ENCODE peak calls at places on chromosome 17, in eight cellular contexts. One of them, this sample, is unnamed.

GRCh38 chr17:75695830-75696271 is 25.4 kb upstream of the ITGB4 start:
- DNase-seq in fibroblast of pulmonary artery: no peak
- DNase-seq in GM23338: no peak
- DNase-seq in kidney epithelial cell: no peak
- DNase-seq in Peyer's patch: peak
- DNase-seq in colonic mucosa: peak
- DNase-seq in sigmoid colon: peak
- DNase-seq in cardiac fibroblast: no peak
- DNase-seq in this sample: no peak

GRCh38 chr17:64328036-64328874 is 62.4 kb downstream of the PECAM1 start:
- DNase-seq in cardiac fibroblast: peak
- DNase-seq in GM23338: no peak
- DNase-seq in colonic mucosa: no peak
- DNase-seq in sigmoid colon: no peak
- DNase-seq in fibroblast of pulmonary artery: peak
- DNase-seq in kidney epithelial cell: no peak
- DNase-seq in Peyer's patch: no peak
- DNase-seq in this sample: no peak

GRCh38 chr17:15920758-15921239 is 24.1 kb upstream of the ADORA2B start:
- DNase-seq in kidney epithelial cell: peak
- DNase-seq in GM23338: peak
- DNase-seq in Peyer's patch: peak
- DNase-seq in fibroblast of pulmonary artery: peak
- DNase-seq in cardiac fibroblast: peak
- DNase-seq in colonic mucosa: no peak
- DNase-seq in sigmoid colon: peak
- DNase-seq in this sample: no peak

GRCh38 chr17:82330322-82331239 is 3.0 kb downstream of the SECTM1 start:
- DNase-seq in sigmoid colon: no peak
- DNase-seq in Peyer's patch: peak
- DNase-seq in GM23338: no peak
- DNase-seq in fibroblast of pulmonary artery: peak
- DNase-seq in cardiac fibroblast: peak
- DNase-seq in kidney epithelial cell: peak
- DNase-seq in colonic mucosa: no peak
- DNase-seq in this sample: no peak

GRCh38 chr17:34300652-34301390 is 15.3 kb downstream of the CCL11 start:
- DNase-seq in Peyer's patch: no peak
- DNase-seq in fibroblast of pulmonary artery: peak
- DNase-seq in GM23338: no peak
- DNase-seq in sigmoid colon: peak
- DNase-seq in kidney epithelial cell: peak
- DNase-seq in colonic mucosa: no peak
- DNase-seq in cardiac fibroblast: no peak
- DNase-seq in this sample: no peak

GRCh38 chr17:38558751-38559024 is 47.1 kb downstream of the SRCIN1 start:
- DNase-seq in cardiac fibroblast: no peak
- DNase-seq in GM23338: peak
- DNase-seq in colonic mucosa: no peak
- DNase-seq in Peyer's patch: no peak
- DNase-seq in sigmoid colon: no peak
- DNase-seq in kidney epithelial cell: no peak
- DNase-seq in fibroblast of pulmonary artery: no peak
- DNase-seq in this sample: no peak

GRCh38 chr17:36641331-36641876 is 40.0 kb downstream of the MRM1 start:
- DNase-seq in colonic mucosa: no peak
- DNase-seq in cardiac fibroblast: no peak
- DNase-seq in fibroblast of pulmonary artery: no peak
- DNase-seq in kidney epithelial cell: no peak
- DNase-seq in GM23338: peak
- DNase-seq in Peyer's patch: no peak
- DNase-seq in sigmoid colon: no peak
- DNase-seq in this sample: no peak

GRCh38 chr17:58224315-58224714 is 5.3 kb upstream of the MKS1 start:
- DNase-seq in sigmoid colon: no peak
- DNase-seq in cardiac fibroblast: peak
- DNase-seq in Peyer's patch: no peak
- DNase-seq in kidney epithelial cell: peak
- DNase-seq in GM23338: no peak
- DNase-seq in colonic mucosa: no peak
- DNase-seq in fibroblast of pulmonary artery: peak
- DNase-seq in this sample: no peak

GRCh38 chr17:17186051-17186450 is 20.1 kb downstream of the PLD6 start:
- DNase-seq in colonic mucosa: no peak
- DNase-seq in sigmoid colon: no peak
- DNase-seq in GM23338: no peak
- DNase-seq in cardiac fibroblast: no peak
- DNase-seq in Peyer's patch: no peak
- DNase-seq in fibroblast of pulmonary artery: no peak
- DNase-seq in kidney epithelial cell: no peak
- DNase-seq in this sample: peak

GRCh38 chr17:42429726-42430464 is 6.8 kb upstream of the CAVIN1 start:
- DNase-seq in sigmoid colon: no peak
- DNase-seq in Peyer's patch: no peak
- DNase-seq in fibroblast of pulmonary artery: no peak
- DNase-seq in GM23338: no peak
- DNase-seq in cardiac fibroblast: no peak
- DNase-seq in colonic mucosa: no peak
- DNase-seq in kidney epithelial cell: no peak
- DNase-seq in this sample: no peak

GRCh38 chr17:16929281-16929680 is 42.6 kb downstream of the TNFRSF13B start:
- DNase-seq in colonic mucosa: no peak
- DNase-seq in kidney epithelial cell: no peak
- DNase-seq in Peyer's patch: no peak
- DNase-seq in cardiac fibroblast: no peak
- DNase-seq in fibroblast of pulmonary artery: no peak
- DNase-seq in GM23338: no peak
- DNase-seq in sigmoid colon: peak
- DNase-seq in this sample: no peak

GRCh38 chr17:48577946-48578615 is at the start of gene HOXB4:
- DNase-seq in colonic mucosa: peak
- DNase-seq in cardiac fibroblast: peak
- DNase-seq in kidney epithelial cell: no peak
- DNase-seq in sigmoid colon: peak
- DNase-seq in fibroblast of pulmonary artery: peak
- DNase-seq in GM23338: peak
- DNase-seq in Peyer's patch: peak
- DNase-seq in this sample: peak

GRCh38 chr17:64084086-64084939 is 45.6 kb downstream of the ERN1 start:
- DNase-seq in colonic mucosa: peak
- DNase-seq in Peyer's patch: no peak
- DNase-seq in cardiac fibroblast: peak
- DNase-seq in kidney epithelial cell: no peak
- DNase-seq in fibroblast of pulmonary artery: peak
- DNase-seq in sigmoid colon: no peak
- DNase-seq in GM23338: peak
- DNase-seq in this sample: no peak

GRCh38 chr17:77366558-77367245 is 225.9 kb downstream of the SEC14L1 start:
- DNase-seq in sigmoid colon: peak
- DNase-seq in fibroblast of pulmonary artery: peak
- DNase-seq in colonic mucosa: peak
- DNase-seq in cardiac fibroblast: peak
- DNase-seq in kidney epithelial cell: no peak
- DNase-seq in Peyer's patch: no peak
- DNase-seq in GM23338: no peak
- DNase-seq in this sample: no peak

GRCh38 chr17:80283116-80283852 is 22.6 kb downstream of the RNF213 start:
- DNase-seq in cardiac fibroblast: no peak
- DNase-seq in colonic mucosa: no peak
- DNase-seq in fibroblast of pulmonary artery: no peak
- DNase-seq in Peyer's patch: no peak
- DNase-seq in GM23338: no peak
- DNase-seq in sigmoid colon: no peak
- DNase-seq in kidney epithelial cell: no peak
- DNase-seq in this sample: no peak

GRCh38 chr17:44384823-44385286 is 4.6 kb downstream of the ITGA2B start:
- DNase-seq in cardiac fibroblast: no peak
- DNase-seq in fibroblast of pulmonary artery: no peak
- DNase-seq in colonic mucosa: no peak
- DNase-seq in sigmoid colon: no peak
- DNase-seq in kidney epithelial cell: no peak
- DNase-seq in GM23338: peak
- DNase-seq in Peyer's patch: no peak
- DNase-seq in this sample: peak

GRCh38 chr17:44383861-44384260 is 5.6 kb downstream of the ITGA2B start:
- DNase-seq in colonic mucosa: no peak
- DNase-seq in fibroblast of pulmonary artery: no peak
- DNase-seq in GM23338: no peak
- DNase-seq in kidney epithelial cell: no peak
- DNase-seq in sigmoid colon: no peak
- DNase-seq in cardiac fibroblast: no peak
- DNase-seq in Peyer's patch: no peak
- DNase-seq in this sample: no peak

GRCh38 chr17:44384281-44384822 is 5.1 kb downstream of the ITGA2B start:
- DNase-seq in Peyer's patch: no peak
- DNase-seq in fibroblast of pulmonary artery: no peak
- DNase-seq in sigmoid colon: no peak
- DNase-seq in cardiac fibroblast: no peak
- DNase-seq in kidney epithelial cell: no peak
- DNase-seq in colonic mucosa: no peak
- DNase-seq in GM23338: no peak
- DNase-seq in this sample: no peak

GRCh38 chr17:44386182-44386525 is 3.3 kb downstream of the ITGA2B start:
- DNase-seq in GM23338: no peak
- DNase-seq in kidney epithelial cell: no peak
- DNase-seq in cardiac fibroblast: no peak
- DNase-seq in colonic mucosa: no peak
- DNase-seq in sigmoid colon: no peak
- DNase-seq in Peyer's patch: no peak
- DNase-seq in fibroblast of pulmonary artery: no peak
- DNase-seq in this sample: no peak

GRCh38 chr17:44385287-44386181 is 3.9 kb downstream of the ITGA2B start:
- DNase-seq in fibroblast of pulmonary artery: peak
- DNase-seq in Peyer's patch: peak
- DNase-seq in colonic mucosa: peak
- DNase-seq in cardiac fibroblast: peak
- DNase-seq in sigmoid colon: peak
- DNase-seq in kidney epithelial cell: no peak
- DNase-seq in GM23338: peak
- DNase-seq in this sample: peak
- TF ChIP-seq CTCF in fibroblast of pulmonary artery: peak
- TF ChIP-seq CTCF in Peyer's patch: no peak
- TF ChIP-seq CTCF in colonic mucosa: no peak
- TF ChIP-seq CTCF in cardiac fibroblast: peak
- TF ChIP-seq CTCF in sigmoid colon: no peak
- TF ChIP-seq CTCF in kidney epithelial cell: peak
- TF ChIP-seq CTCF in GM23338: no peak
- TF ChIP-seq CTCF in this sample: peak

GRCh38 chr17:50636145-50636803 is 1.6 kb downstream of the ABCC3 start:
- DNase-seq in GM23338: no peak
- DNase-seq in colonic mucosa: no peak
- DNase-seq in sigmoid colon: no peak
- DNase-seq in cardiac fibroblast: no peak
- DNase-seq in fibroblast of pulmonary artery: no peak
- DNase-seq in Peyer's patch: peak
- DNase-seq in kidney epithelial cell: no peak
- DNase-seq in this sample: no peak

GRCh38 chr17:50634123-50634914 is at the start of gene ABCC3:
- DNase-seq in kidney epithelial cell: no peak
- DNase-seq in sigmoid colon: no peak
- DNase-seq in colonic mucosa: peak
- DNase-seq in fibroblast of pulmonary artery: peak
- DNase-seq in GM23338: no peak
- DNase-seq in cardiac fibroblast: peak
- DNase-seq in Peyer's patch: peak
- DNase-seq in this sample: no peak

GRCh38 chr17:50633683-50634082 is 998 bp upstream of the ABCC3 start:
- DNase-seq in kidney epithelial cell: no peak
- DNase-seq in cardiac fibroblast: no peak
- DNase-seq in GM23338: no peak
- DNase-seq in colonic mucosa: no peak
- DNase-seq in fibroblast of pulmonary artery: no peak
- DNase-seq in Peyer's patch: no peak
- DNase-seq in sigmoid colon: no peak
- DNase-seq in this sample: no peak

GRCh38 chr17:50635720-50636144 is 1.1 kb downstream of the ABCC3 start:
- DNase-seq in sigmoid colon: no peak
- DNase-seq in fibroblast of pulmonary artery: no peak
- DNase-seq in colonic mucosa: no peak
- DNase-seq in kidney epithelial cell: no peak
- DNase-seq in GM23338: no peak
- DNase-seq in cardiac fibroblast: no peak
- DNase-seq in Peyer's patch: no peak
- DNase-seq in this sample: no peak

GRCh38 chr17:50634915-50635719 is 436 bp downstream of the ABCC3 start:
- DNase-seq in Peyer's patch: no peak
- DNase-seq in sigmoid colon: no peak
- DNase-seq in cardiac fibroblast: no peak
- DNase-seq in GM23338: peak
- DNase-seq in fibroblast of pulmonary artery: no peak
- DNase-seq in kidney epithelial cell: no peak
- DNase-seq in colonic mucosa: no peak
- DNase-seq in this sample: no peak
- TF ChIP-seq CTCF in Peyer's patch: peak
- TF ChIP-seq CTCF in sigmoid colon: no peak
- TF ChIP-seq CTCF in cardiac fibroblast: no peak
- TF ChIP-seq CTCF in GM23338: no peak
- TF ChIP-seq CTCF in fibroblast of pulmonary artery: no peak
- TF ChIP-seq CTCF in kidney epithelial cell: no peak
- TF ChIP-seq CTCF in colonic mucosa: no peak
- TF ChIP-seq CTCF in this sample: no peak

DNA sequence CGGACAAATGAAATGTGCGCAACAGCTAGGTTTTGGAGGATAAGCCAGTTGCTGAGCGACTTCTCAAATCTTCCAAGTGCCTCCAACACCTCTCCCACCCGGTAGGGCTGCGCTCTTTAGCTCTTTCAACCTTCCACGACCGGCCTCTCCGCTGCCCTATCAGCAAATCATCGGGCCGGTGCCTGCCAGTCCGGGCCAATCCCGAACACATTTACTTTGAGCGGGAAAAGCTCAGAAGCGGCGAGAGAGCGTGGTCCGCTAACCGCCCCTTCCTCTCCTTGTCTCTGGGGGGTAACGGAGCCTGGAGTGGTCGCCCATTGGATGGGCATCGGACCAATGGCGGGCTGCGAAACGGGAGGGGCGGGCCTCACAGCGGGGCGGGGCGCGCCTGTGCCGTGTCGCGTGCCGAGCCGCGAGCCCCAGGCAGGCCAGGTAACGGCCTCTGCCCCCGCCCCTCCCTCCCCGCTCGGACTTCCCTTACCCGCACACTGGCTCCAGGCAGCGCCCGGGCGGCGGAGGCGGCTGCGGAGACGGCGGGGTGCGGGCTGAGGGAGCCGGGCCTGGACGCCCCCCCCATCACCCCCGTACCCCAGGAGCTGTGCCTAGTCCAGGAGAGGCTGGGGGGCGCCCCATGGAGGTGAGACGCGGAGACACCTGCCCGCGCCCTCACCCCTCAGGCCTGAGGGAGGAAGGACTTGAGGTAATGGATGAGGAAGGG is at the start of gene MEIOC:
- DNase-seq in Peyer's patch: no peak
- DNase-seq in fibroblast of pulmonary artery: no peak
- DNase-seq in kidney epithelial cell: no peak
- DNase-seq in GM23338: peak
- DNase-seq in colonic mucosa: no peak
- DNase-seq in sigmoid colon: no peak
- DNase-seq in cardiac fibroblast: peak
- DNase-seq in this sample: peak
- TF ChIP-seq CTCF in Peyer's patch: no peak
- TF ChIP-seq CTCF in fibroblast of pulmonary artery: no peak
- TF ChIP-seq CTCF in kidney epithelial cell: peak
- TF ChIP-seq CTCF in GM23338: peak
- TF ChIP-seq CTCF in colonic mucosa: no peak
- TF ChIP-seq CTCF in sigmoid colon: no peak
- TF ChIP-seq CTCF in cardiac fibroblast: no peak
- TF ChIP-seq CTCF in this sample: no peak

GRCh38 chr17:78490156-78490555 is 87.0 kb downstream of the DNAH17 start:
- DNase-seq in kidney epithelial cell: no peak
- DNase-seq in sigmoid colon: no peak
- DNase-seq in cardiac fibroblast: no peak
- DNase-seq in colonic mucosa: no peak
- DNase-seq in Peyer's patch: no peak
- DNase-seq in GM23338: no peak
- DNase-seq in fibroblast of pulmonary artery: no peak
- DNase-seq in this sample: no peak
- TF ChIP-seq CTCF in kidney epithelial cell: no peak
- TF ChIP-seq CTCF in sigmoid colon: no peak
- TF ChIP-seq CTCF in cardiac fibroblast: no peak
- TF ChIP-seq CTCF in colonic mucosa: no peak
- TF ChIP-seq CTCF in Peyer's patch: no peak
- TF ChIP-seq CTCF in GM23338: no peak
- TF ChIP-seq CTCF in fibroblast of pulmonary artery: no peak
- TF ChIP-seq CTCF in this sample: no peak